ENCODE peak calls at places on chromosomes 3 and 15, in nine cellular contexts. One of them, this sample, is unnamed.

GRCh38 chr15:51051776-51052175 is 42.9 kb downstream of the TNFAIP8L3 start:
- DNase-seq in GM04503: peak; percentile 34
- DNase-seq in left ventricle myocardium superior: peak; percentile 78
- DNase-seq in AG08396: no peak
- DNase-seq in stimulated activated CD4-positive, alpha-beta T cell treated with anti-CD3 and anti-CD28 coated beads, TNF-alpha, amount 100 ng/mL, for 4 hours: no peak
- DNase-seq in GM12891: no peak
- DNase-seq in renal cortical epithelial cell: no peak
- DNase-seq in tibial artery: peak; percentile 59
- DNase-seq in activated T-helper 1 cell treated with Interleukin-2 at 50 U/mL for 16 hours: no peak
- DNase-seq in this sample: peak; percentile 75

GRCh38 chr15:101540480-101541239 is 51.2 kb upstream of the PCSK6 start:
- DNase-seq in left ventricle myocardium superior: peak; percentile 52
- DNase-seq in activated T-helper 1 cell treated with Interleukin-2 at 50 U/mL for 16 hours: no peak
- DNase-seq in AG08396: no peak
- DNase-seq in stimulated activated CD4-positive, alpha-beta T cell treated with anti-CD3 and anti-CD28 coated beads, TNF-alpha, amount 100 ng/mL, for 4 hours: no peak
- DNase-seq in renal cortical epithelial cell: peak; percentile 40
- DNase-seq in tibial artery: no peak
- DNase-seq in GM04503: no peak
- DNase-seq in GM12891: no peak
- DNase-seq in this sample: no peak

GRCh38 chr3:54432975-54433374 is 310.6 kb downstream of the CACNA2D3 start:
- DNase-seq in tibial artery: no peak
- DNase-seq in AG08396: no peak
- DNase-seq in GM04503: no peak
- DNase-seq in stimulated activated CD4-positive, alpha-beta T cell treated with anti-CD3 and anti-CD28 coated beads, TNF-alpha, amount 100 ng/mL, for 4 hours: no peak
- DNase-seq in activated T-helper 1 cell treated with Interleukin-2 at 50 U/mL for 16 hours: no peak
- DNase-seq in left ventricle myocardium superior: no peak
- DNase-seq in GM12891: no peak
- DNase-seq in renal cortical epithelial cell: no peak
- DNase-seq in this sample: no peak

GRCh38 chr3:13501958-13502790 is 22.1 kb downstream of the HDAC11 start:
- DNase-seq in renal cortical epithelial cell: no peak
- DNase-seq in tibial artery: no peak
- DNase-seq in AG08396: no peak
- DNase-seq in activated T-helper 1 cell treated with Interleukin-2 at 50 U/mL for 16 hours: no peak
- DNase-seq in GM12891: no peak
- DNase-seq in stimulated activated CD4-positive, alpha-beta T cell treated with anti-CD3 and anti-CD28 coated beads, TNF-alpha, amount 100 ng/mL, for 4 hours: no peak
- DNase-seq in left ventricle myocardium superior: peak; percentile 19
- DNase-seq in GM04503: no peak
- DNase-seq in this sample: no peak

GRCh38 chr3:185337231-185337816 is 25.6 kb upstream of the MAP3K13 start:
- DNase-seq in GM04503: no peak
- DNase-seq in tibial artery: no peak
- DNase-seq in activated T-helper 1 cell treated with Interleukin-2 at 50 U/mL for 16 hours: no peak
- DNase-seq in GM12891: no peak
- DNase-seq in stimulated activated CD4-positive, alpha-beta T cell treated with anti-CD3 and anti-CD28 coated beads, TNF-alpha, amount 100 ng/mL, for 4 hours: no peak
- DNase-seq in renal cortical epithelial cell: peak; percentile 77
- DNase-seq in AG08396: no peak
- DNase-seq in left ventricle myocardium superior: no peak
- DNase-seq in this sample: no peak

GRCh38 chr3:42097166-42097946 is 6.2 kb downstream of the TRAK1 start:
- DNase-seq in GM12891: no peak
- DNase-seq in GM04503: peak; percentile 50
- DNase-seq in AG08396: peak; percentile 47
- DNase-seq in stimulated activated CD4-positive, alpha-beta T cell treated with anti-CD3 and anti-CD28 coated beads, TNF-alpha, amount 100 ng/mL, for 4 hours: peak; percentile 9
- DNase-seq in renal cortical epithelial cell: peak; percentile 69
- DNase-seq in left ventricle myocardium superior: no peak
- DNase-seq in tibial artery: no peak
- DNase-seq in activated T-helper 1 cell treated with Interleukin-2 at 50 U/mL for 16 hours: no peak
- DNase-seq in this sample: no peak

GRCh38 chr3:11624161-11624560 is 19.6 kb downstream of the VGLL4 start:
- DNase-seq in renal cortical epithelial cell: no peak
- DNase-seq in AG08396: no peak
- DNase-seq in GM12891: no peak
- DNase-seq in stimulated activated CD4-positive, alpha-beta T cell treated with anti-CD3 and anti-CD28 coated beads, TNF-alpha, amount 100 ng/mL, for 4 hours: peak; percentile 43
- DNase-seq in tibial artery: no peak
- DNase-seq in activated T-helper 1 cell treated with Interleukin-2 at 50 U/mL for 16 hours: no peak
- DNase-seq in left ventricle myocardium superior: no peak
- DNase-seq in GM04503: no peak
- DNase-seq in this sample: no peak

GRCh38 chr15:82666606-82667005 is 19.4 kb upstream of the CPEB1 start:
- DNase-seq in renal cortical epithelial cell: no peak
- DNase-seq in activated T-helper 1 cell treated with Interleukin-2 at 50 U/mL for 16 hours: no peak
- DNase-seq in AG08396: no peak
- DNase-seq in tibial artery: no peak
- DNase-seq in left ventricle myocardium superior: no peak
- DNase-seq in GM04503: no peak
- DNase-seq in stimulated activated CD4-positive, alpha-beta T cell treated with anti-CD3 and anti-CD28 coated beads, TNF-alpha, amount 100 ng/mL, for 4 hours: no peak
- DNase-seq in GM12891: no peak
- DNase-seq in this sample: no peak

GRCh38 chr15:98003528-98003927 is 43.0 kb downstream of the ARRDC4 start:
- DNase-seq in AG08396: no peak
- DNase-seq in GM04503: no peak
- DNase-seq in renal cortical epithelial cell: peak; percentile 48
- DNase-seq in stimulated activated CD4-positive, alpha-beta T cell treated with anti-CD3 and anti-CD28 coated beads, TNF-alpha, amount 100 ng/mL, for 4 hours: no peak
- DNase-seq in GM12891: no peak
- DNase-seq in activated T-helper 1 cell treated with Interleukin-2 at 50 U/mL for 16 hours: no peak
- DNase-seq in tibial artery: no peak
- DNase-seq in left ventricle myocardium superior: no peak
- DNase-seq in this sample: no peak

GRCh38 chr15:66108483-66109270 is 144.9 kb downstream of the MEGF11 start:
- DNase-seq in GM04503: no peak
- DNase-seq in tibial artery: peak; percentile 10
- DNase-seq in activated T-helper 1 cell treated with Interleukin-2 at 50 U/mL for 16 hours: no peak
- DNase-seq in left ventricle myocardium superior: no peak
- DNase-seq in stimulated activated CD4-positive, alpha-beta T cell treated with anti-CD3 and anti-CD28 coated beads, TNF-alpha, amount 100 ng/mL, for 4 hours: no peak
- DNase-seq in GM12891: no peak
- DNase-seq in AG08396: no peak
- DNase-seq in renal cortical epithelial cell: no peak
- DNase-seq in this sample: no peak

GRCh38 chr15:71730277-71731144 is 79.8 kb upstream of the NR2E3 start:
- DNase-seq in tibial artery: peak; percentile 39
- DNase-seq in AG08396: peak; percentile 71
- DNase-seq in GM12891: peak; percentile 47
- DNase-seq in left ventricle myocardium superior: peak; percentile 44
- DNase-seq in activated T-helper 1 cell treated with Interleukin-2 at 50 U/mL for 16 hours: no peak
- DNase-seq in GM04503: no peak
- DNase-seq in renal cortical epithelial cell: peak; percentile 73
- DNase-seq in stimulated activated CD4-positive, alpha-beta T cell treated with anti-CD3 and anti-CD28 coated beads, TNF-alpha, amount 100 ng/mL, for 4 hours: no peak
- DNase-seq in this sample: peak; percentile 63

GRCh38 chr3:167203062-167203461 is 177.0 kb downstream of the ZBBX start:
- DNase-seq in left ventricle myocardium superior: no peak
- DNase-seq in GM04503: no peak
- DNase-seq in GM12891: no peak
- DNase-seq in stimulated activated CD4-positive, alpha-beta T cell treated with anti-CD3 and anti-CD28 coated beads, TNF-alpha, amount 100 ng/mL, for 4 hours: no peak
- DNase-seq in AG08396: no peak
- DNase-seq in renal cortical epithelial cell: no peak
- DNase-seq in tibial artery: no peak
- DNase-seq in activated T-helper 1 cell treated with Interleukin-2 at 50 U/mL for 16 hours: no peak
- DNase-seq in this sample: no peak

GRCh38 chr15:96360581-96361308 is 30.2 kb downstream of the NR2F2 start:
- DNase-seq in tibial artery: no peak
- DNase-seq in AG08396: no peak
- DNase-seq in left ventricle myocardium superior: no peak
- DNase-seq in stimulated activated CD4-positive, alpha-beta T cell treated with anti-CD3 and anti-CD28 coated beads, TNF-alpha, amount 100 ng/mL, for 4 hours: no peak
- DNase-seq in GM04503: no peak
- DNase-seq in activated T-helper 1 cell treated with Interleukin-2 at 50 U/mL for 16 hours: no peak
- DNase-seq in GM12891: no peak
- DNase-seq in renal cortical epithelial cell: no peak
- DNase-seq in this sample: no peak

GRCh38 chr3:37136067-37136466 is 38.3 kb downstream of the LRRFIP2 start:
- DNase-seq in AG08396: no peak
- DNase-seq in left ventricle myocardium superior: no peak
- DNase-seq in GM12891: no peak
- DNase-seq in tibial artery: no peak
- DNase-seq in GM04503: no peak
- DNase-seq in renal cortical epithelial cell: no peak
- DNase-seq in stimulated activated CD4-positive, alpha-beta T cell treated with anti-CD3 and anti-CD28 coated beads, TNF-alpha, amount 100 ng/mL, for 4 hours: no peak
- DNase-seq in activated T-helper 1 cell treated with Interleukin-2 at 50 U/mL for 16 hours: no peak
- DNase-seq in this sample: no peak

GRCh38 chr15:77504310-77504709 is 83.6 kb downstream of the HMG20A start:
- DNase-seq in stimulated activated CD4-positive, alpha-beta T cell treated with anti-CD3 and anti-CD28 coated beads, TNF-alpha, amount 100 ng/mL, for 4 hours: no peak
- DNase-seq in AG08396: no peak
- DNase-seq in activated T-helper 1 cell treated with Interleukin-2 at 50 U/mL for 16 hours: no peak
- DNase-seq in tibial artery: no peak
- DNase-seq in left ventricle myocardium superior: no peak
- DNase-seq in renal cortical epithelial cell: no peak
- DNase-seq in GM12891: no peak
- DNase-seq in GM04503: no peak
- DNase-seq in this sample: no peak

GRCh38 chr3:69948246-69948862 is 51.2 kb upstream of the SAMMSON start:
- DNase-seq in stimulated activated CD4-positive, alpha-beta T cell treated with anti-CD3 and anti-CD28 coated beads, TNF-alpha, amount 100 ng/mL, for 4 hours: no peak
- DNase-seq in GM04503: peak; percentile 4
- DNase-seq in renal cortical epithelial cell: peak; percentile 64
- DNase-seq in tibial artery: no peak
- DNase-seq in activated T-helper 1 cell treated with Interleukin-2 at 50 U/mL for 16 hours: no peak
- DNase-seq in left ventricle myocardium superior: no peak
- DNase-seq in AG08396: peak; percentile 36
- DNase-seq in GM12891: no peak
- DNase-seq in this sample: peak; percentile 47

GRCh38 chr3:139111392-139112229 is 66.9 kb upstream of the PRR23C start:
- DNase-seq in GM04503: no peak
- DNase-seq in left ventricle myocardium superior: peak; percentile 64
- DNase-seq in activated T-helper 1 cell treated with Interleukin-2 at 50 U/mL for 16 hours: peak; percentile 6
- DNase-seq in stimulated activated CD4-positive, alpha-beta T cell treated with anti-CD3 and anti-CD28 coated beads, TNF-alpha, amount 100 ng/mL, for 4 hours: peak; percentile 20
- DNase-seq in renal cortical epithelial cell: peak; percentile 46
- DNase-seq in GM12891: peak; percentile 42
- DNase-seq in AG08396: peak; percentile 69
- DNase-seq in tibial artery: no peak
- DNase-seq in this sample: peak; percentile 42

GRCh38 chr15:100464895-100465294 is 63.9 kb downstream of the CERS3 start:
- DNase-seq in AG08396: no peak
- DNase-seq in tibial artery: no peak
- DNase-seq in activated T-helper 1 cell treated with Interleukin-2 at 50 U/mL for 16 hours: no peak
- DNase-seq in left ventricle myocardium superior: no peak
- DNase-seq in stimulated activated CD4-positive, alpha-beta T cell treated with anti-CD3 and anti-CD28 coated beads, TNF-alpha, amount 100 ng/mL, for 4 hours: no peak
- DNase-seq in GM12891: no peak
- DNase-seq in GM04503: no peak
- DNase-seq in renal cortical epithelial cell: no peak
- DNase-seq in this sample: no peak

GRCh38 chr3:111787556-111788463 is 71.3 kb upstream of the PHLDB2 start:
- DNase-seq in activated T-helper 1 cell treated with Interleukin-2 at 50 U/mL for 16 hours: no peak
- DNase-seq in GM12891: no peak
- DNase-seq in AG08396: no peak
- DNase-seq in tibial artery: no peak
- DNase-seq in renal cortical epithelial cell: no peak
- DNase-seq in GM04503: no peak
- DNase-seq in stimulated activated CD4-positive, alpha-beta T cell treated with anti-CD3 and anti-CD28 coated beads, TNF-alpha, amount 100 ng/mL, for 4 hours: no peak
- DNase-seq in left ventricle myocardium superior: peak; percentile 38
- DNase-seq in this sample: peak; percentile 11

GRCh38 chr3:187130346-187131066 is 8.8 kb downstream of the RPL39L start:
- DNase-seq in AG08396: peak; percentile 12
- DNase-seq in activated T-helper 1 cell treated with Interleukin-2 at 50 U/mL for 16 hours: no peak
- DNase-seq in GM12891: no peak
- DNase-seq in tibial artery: no peak
- DNase-seq in renal cortical epithelial cell: peak; percentile 74
- DNase-seq in stimulated activated CD4-positive, alpha-beta T cell treated with anti-CD3 and anti-CD28 coated beads, TNF-alpha, amount 100 ng/mL, for 4 hours: no peak
- DNase-seq in left ventricle myocardium superior: no peak
- DNase-seq in GM04503: no peak
- DNase-seq in this sample: peak; percentile 4

GRCh38 chr3:46742992-46743391 is 25.3 kb upstream of the PRSS50 start:
- DNase-seq in stimulated activated CD4-positive, alpha-beta T cell treated with anti-CD3 and anti-CD28 coated beads, TNF-alpha, amount 100 ng/mL, for 4 hours: no peak
- DNase-seq in GM12891: no peak
- DNase-seq in GM04503: no peak
- DNase-seq in renal cortical epithelial cell: no peak
- DNase-seq in tibial artery: no peak
- DNase-seq in left ventricle myocardium superior: no peak
- DNase-seq in AG08396: no peak
- DNase-seq in activated T-helper 1 cell treated with Interleukin-2 at 50 U/mL for 16 hours: no peak
- DNase-seq in this sample: no peak

GRCh38 chr15:42786978-42787377 is 50.0 kb upstream of the CDAN1 start:
- DNase-seq in stimulated activated CD4-positive, alpha-beta T cell treated with anti-CD3 and anti-CD28 coated beads, TNF-alpha, amount 100 ng/mL, for 4 hours: no peak
- DNase-seq in renal cortical epithelial cell: no peak
- DNase-seq in GM04503: no peak
- DNase-seq in activated T-helper 1 cell treated with Interleukin-2 at 50 U/mL for 16 hours: no peak
- DNase-seq in GM12891: no peak
- DNase-seq in left ventricle myocardium superior: no peak
- DNase-seq in tibial artery: no peak
- DNase-seq in AG08396: no peak
- DNase-seq in this sample: no peak

GRCh38 chr15:82862886-82863285 is 53.5 kb downstream of the WHAMM start:
- DNase-seq in renal cortical epithelial cell: no peak
- DNase-seq in tibial artery: no peak
- DNase-seq in GM12891: no peak
- DNase-seq in activated T-helper 1 cell treated with Interleukin-2 at 50 U/mL for 16 hours: no peak
- DNase-seq in AG08396: no peak
- DNase-seq in GM04503: no peak
- DNase-seq in stimulated activated CD4-positive, alpha-beta T cell treated with anti-CD3 and anti-CD28 coated beads, TNF-alpha, amount 100 ng/mL, for 4 hours: no peak
- DNase-seq in left ventricle myocardium superior: no peak
- DNase-seq in this sample: no peak

GRCh38 chr15:69996321-69996720 is 101.4 kb downstream of the TLE3 start:
- DNase-seq in GM12891: no peak
- DNase-seq in stimulated activated CD4-positive, alpha-beta T cell treated with anti-CD3 and anti-CD28 coated beads, TNF-alpha, amount 100 ng/mL, for 4 hours: no peak
- DNase-seq in GM04503: no peak
- DNase-seq in left ventricle myocardium superior: no peak
- DNase-seq in AG08396: no peak
- DNase-seq in renal cortical epithelial cell: no peak
- DNase-seq in activated T-helper 1 cell treated with Interleukin-2 at 50 U/mL for 16 hours: no peak
- DNase-seq in tibial artery: no peak
- DNase-seq in this sample: no peak